ENCODE peak calls at places on chromosome 3, in four cellular contexts. K is HepG2, H is K562, L is HCT116. F is an unnamed sample.

GRCh38 chr3:185362850-185363661 is at the start of gene MAP3K13:
- DNase-seq in K (peak; percentile 54), H (peak; percentile 78), L (peak; percentile 84), F (peak; percentile 84)

GRCh38 chr3:105714459-105714858 is 154.4 kb downstream of the CBLB start:
- DNase-seq in K (no peak), H (no peak), L (no peak), F (no peak)

GRCh38 chr3:169232863-169233262 is 430.6 kb downstream of the MECOM start:
- DNase-seq in K (no peak), H (no peak), L (no peak), F (no peak)

GRCh38 chr3:33911525-33912322 is 113.3 kb downstream of the PDCD6IP start:
- DNase-seq in K (no peak), H (no peak), L (peak; percentile 0), F (no peak)

GRCh38 chr3:23697416-23697815 is 108.3 kb upstream of the UBE2E1 start:
- DNase-seq in K (no peak), H (no peak), L (no peak), F (no peak)

GRCh38 chr3:169699536-169700050 is 36.1 kb upstream of the MECOM start:
- DNase-seq in K (peak; percentile 3), H (no peak), L (no peak), F (no peak)

GRCh38 chr3:147394168-147394941 is 12.0 kb downstream of the ZIC4 start:
- DNase-seq in K (no peak), H (no peak), L (no peak), F (peak; percentile 63)

GRCh38 chr3:129983561-129983960 is 9.0 kb downstream of the TRH start:
- DNase-seq in K (no peak), H (no peak), L (no peak), F (no peak)

GRCh38 chr3:175651716-175652115 is 792.6 kb downstream of the NAALADL2 start:
- DNase-seq in K (no peak), H (no peak), L (no peak), F (no peak)

DNA sequence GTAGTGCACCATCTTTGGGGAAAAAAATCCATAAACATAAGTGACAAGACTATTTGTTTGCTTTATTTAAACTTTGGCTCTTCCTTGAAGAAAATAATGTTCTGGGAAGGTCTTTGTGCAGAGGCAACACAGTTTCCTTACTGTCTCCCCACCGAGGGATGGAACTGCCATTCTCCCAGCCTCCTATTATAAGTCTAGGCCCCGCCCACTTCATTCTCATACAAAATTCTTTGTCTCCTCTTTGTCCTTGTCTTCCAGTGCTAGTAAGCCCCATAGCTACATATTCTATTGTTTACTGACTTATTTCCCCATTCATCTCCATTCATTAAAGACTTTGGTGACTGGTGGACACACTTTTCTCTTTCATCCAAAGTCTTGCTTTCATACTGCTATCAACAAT is 316.5 kb upstream of the ROBO2 start:
- DNase-seq in K (no peak), H (no peak), L (no peak), F (no peak)
- TF ChIP-seq RAD21 in K (no peak), H (no peak), L (no peak), F (no peak)

GRCh38 chr3:112116777-112117186 is 16.3 kb downstream of the GCSAM start:
- DNase-seq in K (no peak), H (no peak), L (no peak), F (no peak)

GRCh38 chr3:112117415-112117814 is 15.6 kb downstream of the GCSAM start:
- DNase-seq in K (no peak), H (no peak), L (no peak), F (no peak)

GRCh38 chr3:112115806-112116383 is 17.2 kb downstream of the GCSAM start:
- DNase-seq in K (no peak), H (no peak), L (no peak), F (no peak)

GRCh38 chr3:112119686-112120484 is 13.2 kb downstream of the GCSAM start:
- DNase-seq in K (no peak), H (no peak), L (no peak), F (no peak)

DNA sequence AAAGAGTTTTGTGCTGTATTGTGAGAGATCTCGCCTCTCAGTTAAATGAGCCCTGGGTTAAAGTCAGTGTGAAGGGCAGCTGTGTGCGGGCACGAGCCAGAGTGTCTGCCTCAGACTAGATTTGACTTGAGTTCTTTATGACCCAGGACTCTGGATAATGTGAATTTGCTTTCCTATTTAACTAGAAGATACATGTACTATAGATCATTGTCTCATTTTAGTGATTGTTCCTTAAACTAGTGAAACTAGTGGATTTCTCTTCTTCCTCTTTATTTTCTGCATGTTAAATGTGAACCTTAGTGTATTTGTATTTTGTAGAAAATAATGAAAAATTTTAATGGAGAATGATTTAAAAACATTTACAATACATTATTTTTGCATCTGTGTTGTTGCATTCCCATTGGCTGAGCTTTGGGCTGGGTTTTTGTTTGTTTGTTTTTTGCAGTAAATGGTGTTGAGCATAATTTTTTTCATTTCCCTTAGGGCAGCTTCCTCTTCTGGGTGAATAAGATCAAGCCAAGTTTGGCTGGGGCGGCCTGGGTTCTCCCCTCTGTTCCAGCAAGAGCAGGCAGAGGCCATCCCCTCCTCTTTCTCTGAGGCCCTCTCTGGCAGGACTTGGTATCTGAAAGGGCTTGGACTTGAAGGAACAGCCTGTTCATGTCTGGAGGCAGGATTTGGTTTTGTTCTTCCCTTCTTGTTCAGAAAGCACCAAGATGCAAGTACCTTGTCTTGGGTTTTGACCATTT is 15.0 kb downstream of the GCSAM start:
- DNase-seq in K (no peak), H (peak; percentile 7), L (no peak), F (no peak)
- TF ChIP-seq ELF1 in K (no peak), H (no peak), L (no peak), F (no peak)

DNA sequence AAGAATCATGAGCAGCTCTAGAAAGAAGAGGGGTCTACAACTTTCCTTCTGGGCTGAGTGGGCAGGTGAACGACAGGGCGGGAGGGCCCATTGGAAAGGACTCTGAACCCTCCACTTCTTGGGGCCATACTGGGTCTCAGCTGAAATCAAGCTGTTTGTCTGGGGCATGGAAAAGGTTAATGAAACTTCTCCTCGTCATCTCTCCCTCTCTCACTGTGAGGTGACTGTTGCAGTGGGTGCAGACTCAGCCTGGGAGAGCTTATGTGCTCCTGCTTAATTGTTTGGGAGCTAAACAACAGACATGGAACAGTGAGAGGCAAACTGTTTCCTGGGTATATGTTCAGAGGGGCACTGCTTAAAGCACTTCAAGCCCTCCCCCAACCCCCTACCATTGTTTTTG is 444.8 kb upstream of the TBL1XR1 start:
- DNase-seq in K (no peak), H (no peak), L (no peak), F (no peak)
- H3K9ac ChIP-seq in K (no peak overlapping the region), H (no peak overlapping the region), L (no peak overlapping the region), F (no peak overlapping the region)

DNA sequence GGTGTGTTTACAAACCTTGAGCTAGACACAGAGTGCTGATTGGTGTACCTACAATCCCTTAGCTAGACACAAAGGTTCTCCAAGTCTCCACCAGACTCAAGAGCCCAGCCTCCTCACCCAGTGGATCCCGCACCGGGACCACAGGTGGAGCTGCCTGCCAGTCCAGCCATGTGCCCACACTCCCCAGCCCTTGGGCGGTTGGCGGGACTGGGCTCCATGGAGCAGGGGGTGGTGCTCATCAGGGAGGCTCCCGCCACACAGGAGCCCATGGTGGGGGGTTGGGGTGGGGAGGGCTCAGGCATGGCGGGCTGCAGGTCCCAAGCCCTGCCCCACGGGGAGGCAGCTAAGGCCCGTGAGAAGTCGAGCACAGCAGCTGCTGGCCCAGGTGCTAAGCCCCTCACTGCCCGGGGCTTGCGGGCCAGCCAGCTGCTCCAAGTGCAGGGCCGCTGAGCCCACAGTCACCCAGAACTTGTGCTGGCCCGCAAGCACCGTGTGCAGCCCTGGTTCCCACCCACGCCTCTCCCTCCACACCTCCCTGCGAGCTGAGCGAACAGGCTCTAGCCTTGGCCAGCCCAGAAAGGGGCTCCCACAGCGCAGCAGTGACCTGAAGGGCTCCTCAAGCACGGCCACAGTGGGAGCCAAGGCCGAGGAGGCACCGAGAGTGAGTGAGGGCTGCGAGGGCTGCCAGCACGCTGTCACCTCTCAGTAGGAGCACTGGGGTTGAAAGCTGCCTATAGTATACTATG is 43.7 kb downstream of the CASR start:
- DNase-seq in K (no peak), H (no peak), L (no peak), F (no peak)
- TF ChIP-seq RAD21 in K (no peak), H (no peak), L (no peak), F (no peak)

GRCh38 chr3:157502916-157503620 is at the start of gene VEPH1:
- DNase-seq in K (no peak), H (no peak), L (no peak), F (peak; percentile 10)
- TF ChIP-seq ELF1 in K (no peak), H (no peak), L (no peak), F (no peak)

DNA sequence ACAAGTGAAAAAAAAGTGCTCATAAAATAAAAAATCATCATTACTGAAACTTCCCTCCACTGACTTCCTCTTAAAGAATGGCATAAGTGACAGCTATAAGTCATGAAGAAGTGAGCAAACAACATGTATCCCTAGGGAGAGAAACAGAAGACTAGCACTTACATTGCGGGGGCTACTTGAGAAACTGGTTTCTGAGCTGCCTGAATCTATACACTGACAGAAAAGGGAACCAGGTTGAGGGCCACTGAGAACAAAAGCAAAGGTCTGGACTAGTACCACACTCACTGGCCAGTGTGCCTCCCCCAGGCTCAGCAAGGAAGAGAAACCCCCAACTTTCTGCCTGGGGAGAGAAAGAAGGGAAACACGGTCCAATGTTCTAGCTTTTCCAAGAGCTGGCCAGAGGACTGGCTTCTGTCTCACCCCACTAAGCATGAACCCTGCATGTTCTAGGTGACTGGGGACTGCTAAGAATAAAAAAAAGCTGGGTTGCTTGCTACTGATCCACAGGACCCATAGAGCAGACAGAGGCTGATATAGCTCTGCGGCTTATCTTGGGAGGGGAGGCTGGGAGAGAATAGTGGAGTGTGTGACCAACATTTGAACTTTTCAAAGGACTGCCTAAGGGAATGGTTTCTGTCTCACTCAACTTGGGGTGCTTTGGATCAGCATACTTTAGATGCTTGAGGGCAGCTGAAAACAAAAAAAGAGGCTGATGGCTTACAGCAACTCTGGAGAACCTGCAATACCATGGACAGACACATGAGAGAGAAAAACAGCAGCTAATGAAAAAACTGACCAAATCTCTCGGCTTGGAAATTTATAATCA is 8.1 kb downstream of the RAD18 start:
- DNase-seq in K (no peak), H (no peak), L (no peak), F (no peak)
- H3K9ac ChIP-seq in K (no peak overlapping the region), H (no peak overlapping the region), L (no peak overlapping the region), F (no peak overlapping the region)